ENCODE peak calls at places on chromosomes 11 and 22, in eight cellular contexts. A is heart left ventricle, X is NB4, Q is stomach, O is ovary, T is body of pancreas, I is Peyer's patch, M is A549. B is an unnamed sample.

GRCh38 chr11:87284306-87284705 is 246.6 kb downstream of the TMEM135 start:
- DNase-seq in A (no peak), X (no peak), Q (no peak), O (no peak), T (no peak), I (no peak), M (no peak), B (no peak)

GRCh38 chr11:118232659-118233058 is 7.8 kb upstream of the JAML start:
- DNase-seq in A (no peak), X (no peak), Q (no peak), O (no peak), T (no peak), I (no peak), M (no peak), B (no peak)

GRCh38 chr11:130666781-130667251 is 218.4 kb downstream of the ADAMTS15 start:
- DNase-seq in A (no peak), X (peak), Q (no peak), O (no peak), T (no peak), I (no peak), M (no peak), B (no peak)

GRCh38 chr11:124329787-124330478 is 9.9 kb upstream of the OR8D2 start:
- DNase-seq in A (no peak), X (peak), Q (no peak), O (no peak), T (no peak), I (no peak), M (no peak), B (no peak)

GRCh38 chr11:130318031-130318673 is 3.4 kb upstream of the ZBTB44 start:
- DNase-seq in A (no peak), X (no peak), Q (no peak), O (no peak), T (no peak), I (no peak), M (no peak), B (no peak)

GRCh38 chr11:119065369-119065768 is 2.2 kb upstream of the VPS11 start:
- DNase-seq in A (no peak), X (peak), Q (no peak), O (no peak), T (no peak), I (no peak), M (peak), B (peak)

GRCh38 chr11:118610220-118610772 is 2.9 kb downstream of the PHLDB1 start:
- DNase-seq in A (no peak), X (no peak), Q (peak), O (peak), T (peak), I (no peak), M (no peak), B (no peak)

GRCh38 chr22:36727927-36728488 is 24.5 kb upstream of the CACNG2 start:
- DNase-seq in A (no peak), X (no peak), Q (no peak), O (no peak), T (no peak), I (no peak), M (no peak), B (peak)

GRCh38 chr11:15969281-15969680 is 387.1 kb downstream of the SOX6 start:
- DNase-seq in A (peak), X (peak), Q (peak), O (peak), T (peak), I (no peak), M (peak), B (peak)
- TF ChIP-seq POLR2A in A (peak), X (no peak), Q (no peak), O (no peak), T (peak), I (no peak), M (no peak), B (no peak)

GRCh38 chr11:65448418-65449196 is 26.0 kb downstream of the NEAT1 start:
- DNase-seq in A (no peak), X (no peak), Q (peak), O (no peak), T (no peak), I (peak), M (no peak), B (no peak)
- TF ChIP-seq POLR2A in A (no peak), X (no peak), Q (no peak), O (no peak), T (peak), I (no peak), M (no peak), B (no peak)

GRCh38 chr11:3357994-3358676 is 20.8 kb downstream of the ZNF195 start:
- DNase-seq in A (no peak), X (no peak), Q (no peak), O (no peak), T (no peak), I (no peak), M (no peak), B (no peak)
- TF ChIP-seq POLR2A in A (no peak), X (no peak), Q (no peak), O (no peak), T (no peak), I (no peak), M (no peak), B (no peak)

GRCh38 chr11:16169946-16170345 is 186.4 kb downstream of the SOX6 start:
- DNase-seq in A (no peak), X (no peak), Q (no peak), O (no peak), T (no peak), I (no peak), M (no peak), B (no peak)

GRCh38 chr11:16169541-16169940 is 186.8 kb downstream of the SOX6 start:
- DNase-seq in A (no peak), X (no peak), Q (no peak), O (no peak), T (no peak), I (no peak), M (no peak), B (no peak)

GRCh38 chr11:16170448-16170847 is 185.9 kb downstream of the SOX6 start:
- DNase-seq in A (no peak), X (no peak), Q (no peak), O (no peak), T (no peak), I (no peak), M (no peak), B (no peak)

GRCh38 chr11:16166571-16166970 is 189.8 kb downstream of the SOX6 start:
- DNase-seq in A (no peak), X (no peak), Q (no peak), O (no peak), T (no peak), I (no peak), M (no peak), B (no peak)

DNA sequence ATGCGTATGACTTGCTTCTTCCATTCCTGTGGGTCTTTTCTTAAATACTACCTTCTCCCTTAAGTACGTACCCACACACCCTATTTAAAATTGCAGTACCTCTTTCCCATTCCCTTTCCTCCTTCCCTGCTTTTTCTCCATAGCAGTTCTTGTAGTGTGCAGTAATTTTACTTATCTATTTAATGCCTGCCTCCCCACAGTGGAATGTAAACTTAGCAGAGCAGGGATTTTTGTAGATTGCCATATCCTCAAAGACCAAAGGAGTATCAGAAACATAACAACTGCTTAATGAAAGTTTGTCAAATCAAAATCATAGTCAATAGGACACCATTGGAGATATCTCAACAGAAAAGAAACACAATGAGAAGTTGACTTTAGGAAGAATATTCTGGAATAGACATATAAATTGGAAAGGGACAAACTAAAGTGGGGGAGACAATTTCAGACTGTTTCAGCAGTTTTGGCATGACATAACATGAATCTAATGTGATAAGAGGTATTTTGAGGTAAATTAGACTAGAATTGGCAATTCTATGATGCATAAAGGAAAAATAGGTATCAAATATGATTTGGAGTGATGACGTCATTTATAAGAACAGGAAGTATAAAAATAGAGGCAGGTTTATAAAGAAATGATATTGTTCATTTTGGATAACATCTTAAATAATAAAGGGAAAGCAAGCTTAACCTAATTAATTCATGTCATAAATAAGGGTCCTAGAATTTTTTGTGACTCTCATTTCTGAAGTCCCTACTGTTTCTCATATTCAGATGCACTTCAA is 188.4 kb downstream of the SOX6 start:
- DNase-seq in A (no peak), X (no peak), Q (no peak), O (no peak), T (no peak), I (no peak), M (no peak), B (no peak)
- TF ChIP-seq POLR2A in A (no peak), X (no peak), Q (no peak), O (no peak), T (no peak), I (no peak), M (no peak), B (no peak)

DNA sequence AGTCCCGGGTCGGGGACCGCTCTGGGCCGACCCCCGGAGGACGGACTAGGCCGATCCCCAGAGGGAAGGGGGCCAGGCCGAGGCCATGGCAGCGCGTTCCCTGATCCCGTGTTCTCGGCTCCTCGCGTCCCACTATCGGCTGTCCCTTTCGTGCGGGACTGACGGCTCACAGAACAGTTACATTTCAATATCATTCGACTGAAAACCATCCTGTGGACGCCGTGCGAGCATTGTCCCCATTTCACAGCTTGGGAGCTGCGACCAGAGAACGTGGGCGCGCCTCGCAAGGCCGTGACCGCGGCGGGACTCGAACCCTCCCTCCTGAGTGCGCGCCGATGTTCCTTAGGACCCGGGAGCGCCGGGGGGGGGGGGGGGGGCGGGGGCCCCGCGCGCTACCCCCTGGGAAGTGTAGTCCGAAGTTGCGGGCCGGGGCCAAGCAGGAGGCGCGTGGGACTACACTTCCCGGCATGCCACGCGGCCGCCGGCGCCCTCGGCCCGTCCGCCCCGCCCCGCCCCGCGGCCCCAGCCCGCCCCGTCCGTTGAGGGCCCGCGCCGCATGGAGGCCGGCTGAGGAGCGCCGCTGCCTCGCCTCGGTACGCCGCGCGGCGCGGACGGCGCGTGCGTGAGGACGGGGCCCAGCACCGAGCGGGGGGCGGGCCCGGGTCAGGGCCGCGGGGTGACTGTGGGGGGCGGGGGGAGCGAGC is at the start of gene TRABD:
- DNase-seq in A (peak), X (peak), Q (peak), O (peak), T (peak), I (peak), M (peak), B (peak)
- TF ChIP-seq POLR2A in A (no peak), X (no peak), Q (no peak), O (no peak), T (no peak), I (no peak), M (peak), B (no peak)